ENCODE peak calls at places on chromosomes 2 and 18, in nine cellular contexts. Z is AG04449, H is prostate gland, V is WTC11, E is adrenal gland, K is nephron progenitor cell, W is stomach, M is tibial nerve, F is AG09319. B is an unnamed sample.

GRCh38 chr2:151260492-151261239 is 997 bp downstream of the RBM43 start:
- DNase-seq in V (no peak), M (no peak), H (no peak), K (no peak), W (no peak), Z (no peak), F (no peak), E (no peak), B (no peak)

GRCh38 chr2:230983566-230983965 is 12.4 kb upstream of the SPATA3 start:
- DNase-seq in Z (no peak), M (no peak), H (no peak), W (no peak), V (no peak), E (no peak), K (no peak), F (no peak), B (peak; percentile 45)

GRCh38 chr18:12455511-12455910 is 47.8 kb downstream of the PRELID3A start:
- DNase-seq in W (no peak), E (no peak), F (no peak), M (peak; percentile 56), Z (no peak), K (no peak), V (no peak), H (no peak), B (no peak)

GRCh38 chr18:8416212-8417019 is 192.8 kb upstream of the RAB12 start:
- DNase-seq in F (no peak), Z (no peak), K (no peak), W (no peak), V (no peak), E (no peak), M (no peak), H (no peak), B (no peak)

GRCh38 chr2:20595439-20596192 is 55.3 kb downstream of the HS1BP3 start:
- DNase-seq in F (no peak), Z (no peak), K (no peak), V (peak; percentile 23), M (peak; percentile 13), E (peak; percentile 43), W (peak; percentile 28), H (no peak), B (peak; percentile 78)

GRCh38 chr2:6772366-6772710 is 93.4 kb downstream of the CMPK2 start:
- DNase-seq in K (peak; percentile 42), M (no peak), V (no peak), H (no peak), W (no peak), E (no peak), Z (no peak), F (no peak), B (peak; percentile 63)

GRCh38 chr2:195410272-195410671 is 246.8 kb upstream of the SLC39A10 start:
- DNase-seq in W (no peak), V (no peak), K (no peak), H (no peak), M (no peak), F (no peak), E (no peak), Z (no peak), B (no peak)

GRCh38 chr18:62452280-62452824 is 70.5 kb upstream of the ZCCHC2 start:
- DNase-seq in W (no peak), H (no peak), E (no peak), V (no peak), M (no peak), F (no peak), Z (no peak), K (no peak), B (no peak)

GRCh38 chr18:5628512-5629255 is 84.9 kb upstream of the EPB41L3 start:
- DNase-seq in M (peak; percentile 16), E (peak; percentile 62), H (no peak), K (peak; percentile 66), W (peak; percentile 31), F (no peak), V (peak; percentile 64), Z (no peak), B (peak; percentile 79)

GRCh38 chr2:214169736-214170135 is 241.1 kb upstream of the VWC2L start:
- DNase-seq in H (no peak), K (no peak), E (no peak), M (no peak), F (no peak), Z (no peak), V (no peak), W (no peak), B (no peak)

GRCh38 chr2:138997849-138998517 is 217.8 kb upstream of the NXPH2 start:
- DNase-seq in M (no peak), H (no peak), V (no peak), K (no peak), Z (no peak), W (no peak), E (no peak), F (no peak), B (no peak)

GRCh38 chr2:10042301-10043161 is 819 bp upstream of the KLF11 start:
- DNase-seq in E (peak; percentile 87), H (no peak), F (peak; percentile 25), V (peak; percentile 72), M (peak; percentile 50), W (peak; percentile 74), K (peak; percentile 71), Z (no peak), B (peak; percentile 91)

GRCh38 chr2:195016821-195017220 is 640.2 kb upstream of the SLC39A10 start:
- DNase-seq in W (no peak), M (no peak), V (no peak), H (no peak), Z (no peak), E (no peak), F (no peak), K (no peak), B (no peak)

GRCh38 chr2:64863097-64863820 is 125.9 kb upstream of the SLC1A4 start:
- DNase-seq in W (no peak), Z (no peak), V (no peak), F (no peak), E (no peak), H (no peak), K (no peak), M (no peak), B (no peak)

GRCh38 chr2:119545076-119545475 is 827 bp downstream of the CFAP221 start:
- DNase-seq in F (no peak), W (no peak), Z (peak; percentile 3), K (no peak), V (no peak), M (no peak), E (no peak), H (no peak), B (no peak)

GRCh38 chr2:9908639-9909038 is 42.9 kb upstream of the GRHL1 start:
- DNase-seq in K (no peak), Z (no peak), W (no peak), M (no peak), V (no peak), H (no peak), F (no peak), E (no peak), B (no peak)

GRCh38 chr2:12036640-12036983 is 290.2 kb downstream of the LPIN1 start:
- DNase-seq in F (no peak), V (no peak), Z (no peak), E (no peak), H (no peak), W (no peak), M (no peak), K (no peak), B (no peak)

GRCh38 chr2:204315236-204315662 is 230.0 kb upstream of the PARD3B start:
- DNase-seq in H (no peak), Z (no peak), F (no peak), V (no peak), W (peak; percentile 51), K (peak; percentile 22), M (no peak), E (peak; percentile 62), B (no peak)

GRCh38 chr18:30192216-30192615 is 850.3 kb downstream of the DSC3 start:
- DNase-seq in W (no peak), Z (no peak), V (peak; percentile 46), E (no peak), M (no peak), H (no peak), K (no peak), F (no peak), B (peak; percentile 58)
- TF ChIP-seq CTCF in W (no peak), Z (no peak), V (no peak), E (no peak), M (no peak), H (no peak), K (no peak), F (no peak), B (peak; percentile 59)

DNA sequence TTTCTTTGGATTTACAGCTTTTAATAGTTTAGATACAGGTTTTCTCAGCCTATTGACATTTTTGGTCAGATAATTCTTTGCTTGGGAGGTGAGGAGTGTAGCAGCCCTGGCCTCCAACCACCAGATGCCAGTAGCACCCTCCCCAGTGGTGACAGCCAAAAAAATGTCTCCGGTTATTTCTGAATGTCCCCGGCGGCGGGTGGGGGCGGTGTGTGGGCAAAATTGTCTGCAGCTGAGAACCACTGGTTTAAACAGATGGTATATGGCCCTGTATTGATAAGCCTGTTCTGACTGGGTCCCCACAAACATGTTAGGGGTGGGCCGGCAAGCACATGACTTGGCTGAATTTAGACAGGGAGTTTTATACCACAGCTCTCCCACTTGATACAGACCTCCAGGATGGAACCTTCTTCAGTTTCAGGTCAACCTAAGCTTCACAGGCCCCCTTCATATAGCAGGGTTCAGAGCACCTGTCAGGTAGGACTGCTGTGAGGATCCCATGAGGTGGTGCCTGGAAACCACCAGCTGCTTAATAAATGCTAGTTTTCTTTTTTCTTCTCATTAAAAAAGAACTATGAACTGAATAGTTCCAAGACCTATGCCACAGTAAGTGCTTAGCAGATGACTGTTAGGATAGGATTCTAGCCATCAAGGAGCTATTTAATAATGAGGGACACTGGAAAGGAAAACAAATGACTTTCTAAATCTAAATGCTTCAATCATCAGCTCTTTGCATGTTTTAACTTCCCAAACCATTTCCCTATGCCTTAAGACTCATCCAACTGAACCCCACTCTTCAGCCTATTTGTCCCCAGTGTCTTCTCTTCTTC is 18.1 kb downstream of the LPIN2 start:
- DNase-seq in W (no peak), K (no peak), F (no peak), Z (no peak), V (peak; percentile 40), E (no peak), M (no peak), H (no peak), B (peak; percentile 73)
- TF ChIP-seq CTCF in W (no peak), K (no peak), F (no peak), Z (peak; percentile 10), V (no peak), E (no peak), M (no peak), H (no peak), B (peak; percentile 69)

DNA sequence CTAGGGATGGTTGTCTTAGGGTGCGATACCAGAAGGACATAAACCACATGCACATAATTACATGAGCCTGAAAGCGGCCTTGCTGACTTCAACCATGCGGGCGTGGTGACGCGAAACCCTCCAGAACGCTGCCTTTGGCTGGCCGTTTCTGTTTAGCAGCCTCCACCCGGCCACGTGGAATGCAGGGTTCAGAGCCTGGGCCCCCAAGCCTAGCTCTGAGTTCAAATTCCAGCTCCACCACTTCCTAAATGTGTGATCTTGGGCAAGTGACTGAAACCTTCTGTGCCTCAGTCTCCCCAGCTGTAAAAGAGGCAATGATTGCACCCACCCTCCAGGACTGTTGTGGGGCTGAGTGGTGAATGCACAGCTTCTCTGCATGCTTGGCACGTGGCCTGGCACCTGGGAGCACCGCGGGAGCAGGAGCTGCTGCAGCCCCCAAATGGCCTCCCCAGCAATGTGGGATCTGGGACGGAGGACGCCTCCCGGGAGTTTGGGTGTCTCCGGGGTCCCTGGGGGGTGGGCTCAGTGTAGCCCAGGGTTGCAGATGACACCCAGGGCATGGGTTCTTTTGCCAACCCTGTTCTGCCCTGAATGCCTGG is 1.5 kb downstream of the KLHL30 start:
- DNase-seq in V (no peak), Z (no peak), H (no peak), K (no peak), W (no peak), M (no peak), F (no peak), E (no peak), B (no peak)
- TF ChIP-seq CTCF in V (peak; percentile 32), Z (no peak), H (no peak), K (no peak), W (no peak), M (peak; percentile 2), F (no peak), E (no peak), B (no peak)

GRCh38 chr2:53210538-53210937 is 557.1 kb upstream of the CHAC2 start:
- DNase-seq in M (no peak), Z (no peak), W (no peak), H (no peak), E (no peak), K (no peak), F (no peak), V (no peak), B (no peak)
- TF ChIP-seq CTCF in M (no peak), Z (no peak), W (no peak), H (no peak), E (no peak), K (no peak), F (peak; percentile 6), V (no peak), B (peak; percentile 73)